ENCODE peak calls at places on chromosomes 12 and 14, in ten cellular contexts. S, U, Y, I, O, V, L, C, D and P are unnamed samples.

GRCh38 chr14:104140213-104140462 is 1.8 kb downstream of the KIF26A start:
- DNase-seq in S (no peak), U (no peak), Y (no peak), I (no peak), O (no peak), V (peak; percentile 57), L (no peak), C (no peak), D (no peak), P (no peak)

GRCh38 chr14:64775081-64775777 is 71.0 kb downstream of the PLEKHG3 start:
- DNase-seq in S (no peak), U (no peak), Y (no peak), I (no peak), O (no peak), V (no peak), L (no peak), C (no peak), D (peak; percentile 45), P (no peak)

GRCh38 chr14:29911815-29912214 is 15.8 kb downstream of the PRKD1 start:
- DNase-seq in S (no peak), U (no peak), Y (no peak), I (no peak), O (no peak), V (no peak), L (no peak), C (no peak), D (no peak), P (no peak)

GRCh38 chr14:24688030-24688658 is 54.2 kb upstream of the GZMB start:
- DNase-seq in S (no peak), U (no peak), Y (no peak), I (no peak), O (no peak), V (no peak), L (no peak), C (no peak), D (no peak), P (no peak)

GRCh38 chr14:23492618-23493272 is 23.2 kb downstream of the NGDN start:
- DNase-seq in S (peak; percentile 13), U (no peak), Y (no peak), I (peak; percentile 9), O (no peak), V (no peak), L (peak; percentile 26), C (no peak), D (no peak), P (no peak)

GRCh38 chr12:132566551-132567131 is 43.7 kb downstream of the LRCOL1 start:
- DNase-seq in S (no peak), U (no peak), Y (no peak), I (no peak), O (no peak), V (no peak), L (no peak), C (no peak), D (no peak), P (no peak)

GRCh38 chr14:88421286-88421685 is 35.8 kb downstream of the SPATA7 start:
- DNase-seq in S (peak; percentile 32), U (no peak), Y (no peak), I (no peak), O (no peak), V (no peak), L (peak; percentile 27), C (peak; percentile 24), D (no peak), P (no peak)

GRCh38 chr14:86892167-86892956 is 1100.6 kb downstream of the GALC start:
- DNase-seq in S (peak; percentile 15), U (no peak), Y (no peak), I (no peak), O (peak; percentile 7), V (no peak), L (no peak), C (peak; percentile 41), D (no peak), P (no peak)

GRCh38 chr12:113142886-113143329 is 6.6 kb upstream of the CFAP73 start:
- DNase-seq in S (no peak), U (no peak), Y (no peak), I (no peak), O (no peak), V (no peak), L (no peak), C (no peak), D (no peak), P (no peak)

GRCh38 chr12:75706786-75707605 is 195.6 kb upstream of the KRR1 start:
- DNase-seq in S (peak; percentile 93), U (no peak), Y (no peak), I (peak; percentile 89), O (no peak), V (no peak), L (peak; percentile 85), C (peak; percentile 81), D (no peak), P (no peak)

GRCh38 chr14:105107781-105108515 is 42.7 kb upstream of the GPR132 start:
- DNase-seq in S (no peak), U (no peak), Y (no peak), I (no peak), O (no peak), V (no peak), L (no peak), C (no peak), D (peak; percentile 21), P (no peak)

GRCh38 chr12:122133192-122133950 is 40.6 kb downstream of the IL31 start:
- DNase-seq in S (no peak), U (no peak), Y (no peak), I (no peak), O (no peak), V (no peak), L (no peak), C (no peak), D (no peak), P (no peak)

GRCh38 chr14:32077081-32078029 is at the start of gene ARHGAP5:
- DNase-seq in S (peak; percentile 14), U (peak; percentile 11), Y (no peak), I (no peak), O (peak; percentile 69), V (no peak), L (peak; percentile 52), C (peak; percentile 12), D (peak; percentile 79), P (no peak)

GRCh38 chr12:63792333-63792732 is 12.6 kb downstream of the RXYLT1 start:
- DNase-seq in S (no peak), U (no peak), Y (no peak), I (no peak), O (no peak), V (no peak), L (no peak), C (no peak), D (no peak), P (no peak)

GRCh38 chr12:123813349-123813748 is 51.2 kb downstream of the DNAH10 start:
- DNase-seq in S (peak; percentile 12), U (no peak), Y (no peak), I (peak; percentile 4), O (no peak), V (no peak), L (peak; percentile 64), C (peak; percentile 36), D (no peak), P (no peak)

DNA sequence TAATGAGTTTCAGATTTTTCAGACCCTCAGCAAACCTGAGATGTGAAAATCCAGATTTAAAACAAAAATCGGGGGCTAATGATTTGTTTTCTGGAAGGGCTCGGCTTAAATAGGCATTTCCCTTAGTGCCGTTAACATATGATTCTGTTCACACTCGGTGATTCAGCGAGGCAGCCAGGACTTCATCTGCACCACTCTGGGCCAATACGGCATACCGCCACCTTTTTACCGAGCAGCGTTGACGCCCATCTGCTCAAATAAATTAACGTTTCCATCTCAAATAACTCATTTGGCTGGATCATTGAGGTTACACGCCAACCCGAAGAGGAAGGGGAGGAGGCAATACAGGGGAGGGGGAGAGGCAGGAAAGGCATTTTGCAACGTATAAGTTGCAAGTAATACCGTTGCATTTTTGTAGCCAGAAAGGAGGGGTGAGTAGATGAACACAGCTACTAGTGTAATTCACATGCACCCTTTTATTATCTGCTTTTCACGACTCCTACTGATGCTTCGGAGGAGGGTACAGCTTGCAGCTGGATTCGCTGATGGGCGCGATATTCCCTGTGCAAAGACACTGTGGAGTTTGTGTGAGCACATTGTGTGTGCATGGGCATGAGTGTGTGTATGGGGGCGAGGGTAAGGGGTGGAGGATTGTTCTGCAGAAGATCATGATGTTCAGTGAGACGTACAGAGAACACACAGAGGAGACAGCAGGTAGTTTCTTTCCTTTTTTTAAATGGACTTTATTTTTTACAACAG is 45.9 kb downstream of the MAP1LC3B2 start:
- DNase-seq in S (no peak), U (no peak), Y (no peak), I (no peak), O (no peak), V (no peak), L (peak; percentile 40), C (no peak), D (no peak), P (no peak)
- TF ChIP-seq CTCF in S (no peak), U (no peak), Y (no peak), I (no peak), O (no peak), V (no peak), L (no peak), C (no peak), D (no peak), P (no peak)

GRCh38 chr14:56854325-56854724 is 44.0 kb upstream of the OTX2 start:
- DNase-seq in S (no peak), U (no peak), Y (no peak), I (no peak), O (no peak), V (no peak), L (no peak), C (no peak), D (no peak), P (no peak)
- H3K4me3 ChIP-seq in S (no peak overlapping the region), U (no peak overlapping the region), Y (no peak overlapping the region), I (no peak overlapping the region), O (no peak overlapping the region), V (no peak overlapping the region), L (no peak overlapping the region), C (no peak overlapping the region), D (no peak overlapping the region), P (no peak overlapping the region)

DNA sequence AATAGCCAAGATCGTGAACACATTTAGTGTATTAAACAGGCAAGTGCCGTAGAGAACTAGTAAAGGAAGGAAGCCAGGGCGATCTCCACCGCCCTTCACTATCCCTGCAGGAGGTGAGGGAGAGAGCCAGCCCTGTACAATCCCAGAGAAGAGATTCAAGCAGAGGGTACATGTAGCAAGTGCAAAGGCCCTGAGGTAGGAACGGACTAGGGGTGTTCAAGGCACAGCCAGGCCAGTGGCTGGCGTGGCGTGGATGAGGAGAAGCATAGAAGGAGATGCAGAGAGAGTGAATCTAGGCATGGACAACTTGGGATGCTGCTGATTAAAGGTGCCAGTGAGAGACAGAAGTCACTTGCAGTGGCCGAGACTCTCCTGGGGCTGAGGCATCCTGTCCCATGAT is 39.1 kb upstream of the ESRRB start:
- DNase-seq in S (no peak), U (no peak), Y (no peak), I (no peak), O (no peak), V (no peak), L (no peak), C (no peak), D (peak; percentile 10), P (no peak)
- H3K27me3 ChIP-seq in S (peaks cover 14% of the 10 kb centered on the region), U (no peaks in the 10 kb centered on the region), Y (no peaks in the 10 kb centered on the region), I (no peaks in the 10 kb centered on the region), O (no peaks in the 10 kb centered on the region), V (no peaks in the 10 kb centered on the region), L (no peaks in the 10 kb centered on the region), C (no peaks in the 10 kb centered on the region), D (no peaks in the 10 kb centered on the region), P (peaks cover 2% of the 10 kb centered on the region)

DNA sequence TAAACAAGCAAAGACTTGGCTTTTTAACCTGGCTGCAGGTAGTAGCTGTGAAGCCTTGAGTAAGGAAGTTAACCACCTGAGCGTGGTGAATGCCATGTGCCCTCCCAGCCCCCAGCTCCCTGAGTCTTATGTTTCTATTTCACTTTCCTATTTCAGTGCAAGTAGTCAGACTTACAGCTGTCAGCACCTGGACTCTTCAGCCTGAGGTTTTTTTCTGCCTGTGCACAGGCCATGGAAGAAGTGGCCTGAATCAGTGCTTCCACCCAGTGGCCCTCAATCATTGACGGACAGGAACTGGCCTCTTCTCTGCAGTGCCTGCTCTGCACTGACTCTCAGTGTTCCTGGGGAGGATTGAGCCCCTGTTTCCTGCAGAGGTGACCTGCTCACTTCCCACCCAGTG is 796.4 kb downstream of the MED13L start:
- DNase-seq in S (peak; percentile 8), U (no peak), Y (no peak), I (no peak), O (peak; percentile 21), V (no peak), L (no peak), C (no peak), D (no peak), P (no peak)
- TF ChIP-seq CTCF in S (no peak), U (no peak), Y (no peak), I (no peak), O (no peak), V (no peak), L (no peak), C (no peak), D (no peak), P (no peak)